ENCODE peak calls at places on chromosomes 3 and 15, in five cellular contexts. M is fibroblast of pulmonary artery, R is upper lobe of right lung, O is retinal pigment epithelial cell, U is breast epithelium. P is an unnamed sample.

GRCh38 chr3:120855665-120856437 is 52.2 kb upstream of the STXBP5L start:
- DNase-seq in M (peak), R (no peak), O (peak), U (no peak), P (no peak)

GRCh38 chr3:133563186-133563591 is 10.3 kb upstream of the CDV3 start:
- DNase-seq in M (peak), R (no peak), O (no peak), U (no peak), P (no peak)

GRCh38 chr3:142269777-142270176 is 44.4 kb upstream of the GK5 start:
- DNase-seq in M (no peak), R (no peak), O (no peak), U (no peak), P (no peak)

GRCh38 chr15:85361306-85361705 is 19.1 kb upstream of the AKAP13 start:
- DNase-seq in M (no peak), R (no peak), O (no peak), U (no peak), P (no peak)

GRCh38 chr3:6989608-6990291 is 128.8 kb downstream of the GRM7 start:
- DNase-seq in M (no peak), R (no peak), O (no peak), U (no peak), P (no peak)

GRCh38 chr3:174439621-174440349 is 419.3 kb upstream of the NAALADL2 start:
- DNase-seq in M (peak), R (no peak), O (peak), U (no peak), P (no peak)

GRCh38 chr3:195139091-195139875 is 131.7 kb downstream of the XXYLT1 start:
- DNase-seq in M (no peak), R (no peak), O (no peak), U (no peak), P (no peak)

GRCh38 chr3:65996605-65997004 is 42.1 kb downstream of the MAGI1 start:
- DNase-seq in M (peak), R (peak), O (no peak), U (no peak), P (no peak)

GRCh38 chr3:51819709-51820406 is 40.8 kb upstream of the IQCF6 start:
- DNase-seq in M (no peak), R (no peak), O (no peak), U (no peak), P (no peak)

GRCh38 chr3:188905991-188906635 is 265.7 kb upstream of the TPRG1 start:
- DNase-seq in M (no peak), R (no peak), O (no peak), U (no peak), P (no peak)

GRCh38 chr3:42906085-42906904 is at the start of gene ZNF662:
- DNase-seq in M (peak), R (peak), O (no peak), U (peak), P (no peak)

GRCh38 chr3:36954452-36955134 is 9.7 kb upstream of the TRANK1 start:
- DNase-seq in M (no peak), R (no peak), O (no peak), U (no peak), P (no peak)

GRCh38 chr3:7913283-7913682 is 588.3 kb upstream of the LMCD1 start:
- DNase-seq in M (no peak), R (no peak), O (no peak), U (no peak), P (no peak)

GRCh38 chr3:107612581-107613182 is 89.9 kb downstream of the BBX start:
- DNase-seq in M (no peak), R (no peak), O (no peak), U (no peak), P (no peak)

GRCh38 chr3:150408232-150409124 is at the start of gene TSC22D2:
- DNase-seq in M (peak), R (peak), O (peak), U (peak), P (peak)

GRCh38 chr3:98906230-98906629 is 4.7 kb upstream of the DCBLD2 start:
- DNase-seq in M (peak), R (no peak), O (no peak), U (no peak), P (no peak)

GRCh38 chr3:50825841-50826240 is 151.1 kb downstream of the DOCK3 start:
- DNase-seq in M (no peak), R (no peak), O (peak), U (no peak), P (no peak)

GRCh38 chr15:40957581-40958051 is 4.3 kb downstream of the CHAC1 start:
- DNase-seq in M (no peak), R (no peak), O (no peak), U (peak), P (no peak)

GRCh38 chr15:63380828-63381282 is 791 bp downstream of the CA12 start:
- DNase-seq in M (no peak), R (no peak), O (no peak), U (no peak), P (no peak)

GRCh38 chr3:18344306-18345014 is 80.7 kb downstream of the SATB1 start:
- DNase-seq in M (no peak), R (no peak), O (no peak), U (no peak), P (no peak)

GRCh38 chr3:121988146-121988545 is 33.9 kb downstream of the ILDR1 start:
- DNase-seq in M (no peak), R (no peak), O (no peak), U (no peak), P (no peak)

GRCh38 chr3:8619548-8619947 is 25.1 kb downstream of the SSUH2 start:
- DNase-seq in M (peak), R (no peak), O (no peak), U (no peak), P (no peak)

GRCh38 chr3:49700453-49701128 is 11.2 kb downstream of the RNF123 start:
- DNase-seq in M (no peak), R (no peak), O (no peak), U (no peak), P (no peak)
- TF ChIP-seq CTCF in M (no peak), R (no peak), O (peak), U (no peak), P (no peak)

DNA sequence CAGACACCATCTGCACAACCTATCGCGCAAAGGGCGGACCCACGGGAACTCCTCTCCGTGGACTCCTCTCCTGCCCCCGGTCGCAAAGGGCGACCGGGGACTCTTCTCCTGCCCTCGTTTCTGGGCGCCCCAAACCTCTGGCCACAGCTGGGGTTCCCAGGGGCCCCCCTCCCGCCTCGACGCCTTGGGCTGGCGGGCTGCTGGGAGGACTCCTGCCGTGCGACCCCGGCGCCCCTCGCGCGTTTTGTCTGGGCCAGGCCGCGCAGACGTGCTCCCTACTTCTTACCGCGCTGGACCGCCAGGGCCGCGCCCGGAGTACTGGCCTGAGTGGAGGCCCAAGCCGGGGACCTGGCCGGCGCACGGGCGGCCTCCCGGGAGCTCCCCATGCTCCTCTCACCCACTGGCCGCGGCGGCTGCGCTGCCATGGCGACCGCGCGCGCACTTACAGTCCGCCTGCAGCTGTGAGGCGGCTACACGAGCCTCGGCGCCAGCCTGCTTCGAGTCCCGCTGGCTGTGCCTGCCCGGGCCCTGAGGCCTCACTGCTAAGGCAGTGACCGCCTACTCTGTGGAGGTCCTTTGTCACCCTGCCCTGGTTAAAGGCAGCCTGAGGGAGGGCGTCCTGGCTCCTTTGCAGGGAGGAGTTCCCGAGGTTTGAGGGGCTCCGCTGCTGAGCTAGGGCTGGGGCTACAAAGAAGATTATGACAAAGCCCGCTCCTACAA is 386 bp upstream of the LRRIQ4 start:
- DNase-seq in M (peak), R (peak), O (no peak), U (peak), P (peak)
- TF ChIP-seq CTCF in M (no peak), R (no peak), O (no peak), U (no peak), P (no peak)

GRCh38 chr3:80785475-80785874 is 976.0 kb downstream of the GBE1 start:
- DNase-seq in M (peak), R (no peak), O (no peak), U (no peak), P (no peak)
- TF ChIP-seq CTCF in M (no peak), R (no peak), O (peak), U (no peak), P (no peak)

GRCh38 chr3:114411811-114412803 is 118.3 kb downstream of the TIGIT start:
- DNase-seq in M (peak), R (no peak), O (peak), U (no peak), P (no peak)
- TF ChIP-seq CTCF in M (no peak), R (no peak), O (peak), U (no peak), P (no peak)

GRCh38 chr3:114452176-114452744 is 158.4 kb downstream of the TIGIT start:
- DNase-seq in M (no peak), R (no peak), O (no peak), U (no peak), P (no peak)

GRCh38 chr3:114455432-114455831 is 161.6 kb downstream of the TIGIT start:
- DNase-seq in M (no peak), R (no peak), O (no peak), U (no peak), P (no peak)

GRCh38 chr3:114456742-114457141 is 162.9 kb downstream of the TIGIT start:
- DNase-seq in M (no peak), R (no peak), O (no peak), U (no peak), P (no peak)

GRCh38 chr3:114453296-114453888 is 159.6 kb downstream of the TIGIT start:
- DNase-seq in M (no peak), R (no peak), O (no peak), U (no peak), P (no peak)

DNA sequence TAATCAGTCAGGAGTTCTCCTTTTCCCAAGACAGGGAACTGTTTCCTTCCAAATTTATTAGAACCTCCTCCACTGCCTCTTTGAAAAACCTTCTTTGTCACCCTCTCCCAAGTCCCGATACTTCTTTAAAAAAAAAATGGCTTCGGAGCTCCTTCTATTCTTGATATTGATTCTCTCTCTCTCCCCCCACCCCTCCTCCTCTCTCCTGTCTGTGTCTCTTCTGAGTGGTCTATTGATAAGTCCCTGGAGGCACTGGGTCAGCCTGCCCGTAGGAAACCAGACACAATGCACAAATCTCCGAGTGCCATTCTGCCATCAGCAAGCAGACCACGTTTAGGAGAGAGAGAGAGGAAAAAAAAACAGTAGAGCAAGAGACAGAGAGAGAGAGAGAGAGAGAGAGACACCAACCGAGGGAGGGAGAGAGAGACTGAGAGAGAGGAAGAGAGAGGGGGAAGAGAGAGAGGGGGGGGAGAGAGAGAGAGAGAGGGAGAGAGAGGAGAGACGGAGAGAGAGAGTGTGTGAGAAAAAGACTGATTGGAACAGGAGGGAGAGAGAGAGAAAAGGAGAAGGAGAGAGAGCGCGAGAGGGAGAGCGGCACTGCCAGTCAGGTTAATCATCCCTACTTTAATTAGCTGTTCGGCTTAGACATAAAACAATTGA is 160.9 kb downstream of the TIGIT start:
- DNase-seq in M (peak), R (no peak), O (no peak), U (no peak), P (no peak)
- TF ChIP-seq CTCF in M (no peak), R (peak), O (no peak), U (peak), P (no peak)

GRCh38 chr15:70355275-70355795 is 257.6 kb upstream of the TLE3 start:
- DNase-seq in M (no peak), R (peak), O (no peak), U (no peak), P (no peak)
- TF ChIP-seq CTCF in M (peak), R (no peak), O (peak), U (no peak), P (no peak)

GRCh38 chr15:65963911-65964482 is 94.7 kb downstream of the RAB11A start:
- DNase-seq in M (no peak), R (no peak), O (no peak), U (no peak), P (no peak)

GRCh38 chr15:65960586-65960985 is 91.3 kb downstream of the RAB11A start:
- DNase-seq in M (no peak), R (no peak), O (no peak), U (no peak), P (no peak)

GRCh38 chr15:65964792-65965433 is 95.6 kb downstream of the RAB11A start:
- DNase-seq in M (no peak), R (no peak), O (no peak), U (no peak), P (no peak)

GRCh38 chr15:65963358-65963757 is 94.1 kb downstream of the RAB11A start:
- DNase-seq in M (no peak), R (no peak), O (no peak), U (no peak), P (no peak)

DNA sequence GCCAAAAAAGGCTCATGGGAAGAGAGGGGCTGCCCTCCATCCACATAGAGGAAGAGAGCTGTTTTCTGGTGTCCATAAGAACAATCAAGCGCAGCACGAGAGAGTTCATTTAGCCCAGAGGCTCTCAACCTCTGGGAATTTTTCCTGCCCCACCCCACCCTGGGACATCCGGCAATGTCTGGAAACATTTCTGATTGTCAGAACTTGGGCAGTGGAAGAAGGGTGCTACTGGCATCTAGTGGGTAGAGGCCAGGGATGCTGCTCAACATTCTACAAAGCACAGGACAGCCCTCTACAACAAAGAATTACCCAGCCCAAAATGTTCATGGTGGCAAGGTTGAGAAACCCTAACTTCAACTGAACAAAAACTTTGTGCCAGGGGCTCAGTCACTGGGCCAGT is 92.9 kb downstream of the RAB11A start:
- DNase-seq in M (peak), R (no peak), O (no peak), U (no peak), P (no peak)
- TF ChIP-seq CTCF in M (no peak), R (no peak), O (peak), U (no peak), P (no peak)

GRCh38 chr15:51130344-51130743 is 35.6 kb upstream of the TNFAIP8L3 start:
- DNase-seq in M (no peak), R (no peak), O (no peak), U (no peak), P (no peak)

GRCh38 chr15:51134416-51135199 is 39.9 kb upstream of the TNFAIP8L3 start:
- DNase-seq in M (peak), R (no peak), O (no peak), U (no peak), P (no peak)

GRCh38 chr15:51133140-51133630 is 38.5 kb upstream of the TNFAIP8L3 start:
- DNase-seq in M (no peak), R (no peak), O (no peak), U (no peak), P (no peak)

GRCh38 chr15:51131596-51132290 is 37.0 kb upstream of the TNFAIP8L3 start:
- DNase-seq in M (peak), R (no peak), O (no peak), U (no peak), P (no peak)

GRCh38 chr15:51132384-51133139 is 37.9 kb upstream of the TNFAIP8L3 start:
- DNase-seq in M (peak), R (no peak), O (peak), U (no peak), P (no peak)
- TF ChIP-seq CTCF in M (no peak), R (peak), O (peak), U (peak), P (peak)

GRCh38 chr3:123137001-123137400 is 64.7 kb upstream of the SEC22A start:
- DNase-seq in M (no peak), R (no peak), O (no peak), U (no peak), P (no peak)

GRCh38 chr3:123134671-123135070 is 67.1 kb upstream of the SEC22A start:
- DNase-seq in M (no peak), R (no peak), O (no peak), U (no peak), P (no peak)

GRCh38 chr3:123140591-123140990 is 61.2 kb upstream of the SEC22A start:
- DNase-seq in M (no peak), R (peak), O (no peak), U (no peak), P (no peak)

GRCh38 chr3:123141276-123141675 is 60.5 kb upstream of the SEC22A start:
- DNase-seq in M (no peak), R (peak), O (no peak), U (no peak), P (no peak)

DNA sequence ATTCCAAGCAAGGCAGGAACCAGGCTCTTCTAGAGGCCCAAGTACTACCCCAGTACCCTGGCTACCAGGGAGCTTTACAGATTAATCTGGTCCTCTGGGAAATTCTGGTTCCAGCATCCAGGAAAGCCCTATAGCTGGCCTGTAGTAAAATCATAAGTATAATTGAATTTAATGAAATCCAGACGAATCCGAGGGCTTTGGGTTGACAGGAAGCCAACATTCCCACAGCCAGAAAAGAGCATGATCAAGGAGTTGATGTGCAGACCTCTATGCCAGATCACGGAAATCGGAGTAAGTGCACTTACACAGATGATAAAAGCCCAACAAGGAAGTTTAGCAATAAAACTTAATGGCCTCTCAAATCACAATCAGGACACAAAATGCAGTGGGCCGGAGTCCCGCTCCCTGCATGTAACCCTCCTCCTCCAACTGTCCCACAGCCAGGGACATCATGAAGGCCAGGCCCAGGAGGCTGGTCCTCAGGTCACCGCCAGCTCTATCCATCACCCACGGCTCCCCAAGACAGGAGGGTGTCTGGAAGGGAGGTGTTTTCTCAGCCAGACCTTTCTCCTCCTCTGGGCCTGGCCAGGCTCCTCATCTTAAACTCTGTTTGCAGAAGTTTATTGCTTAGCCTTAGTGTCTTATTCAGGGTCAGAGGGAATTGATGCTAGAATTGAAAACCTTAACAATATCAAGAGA is 62.8 kb upstream of the SEC22A start:
- DNase-seq in M (no peak), R (peak), O (no peak), U (no peak), P (no peak)
- TF ChIP-seq CTCF in M (no peak), R (no peak), O (no peak), U (no peak), P (no peak)

DNA sequence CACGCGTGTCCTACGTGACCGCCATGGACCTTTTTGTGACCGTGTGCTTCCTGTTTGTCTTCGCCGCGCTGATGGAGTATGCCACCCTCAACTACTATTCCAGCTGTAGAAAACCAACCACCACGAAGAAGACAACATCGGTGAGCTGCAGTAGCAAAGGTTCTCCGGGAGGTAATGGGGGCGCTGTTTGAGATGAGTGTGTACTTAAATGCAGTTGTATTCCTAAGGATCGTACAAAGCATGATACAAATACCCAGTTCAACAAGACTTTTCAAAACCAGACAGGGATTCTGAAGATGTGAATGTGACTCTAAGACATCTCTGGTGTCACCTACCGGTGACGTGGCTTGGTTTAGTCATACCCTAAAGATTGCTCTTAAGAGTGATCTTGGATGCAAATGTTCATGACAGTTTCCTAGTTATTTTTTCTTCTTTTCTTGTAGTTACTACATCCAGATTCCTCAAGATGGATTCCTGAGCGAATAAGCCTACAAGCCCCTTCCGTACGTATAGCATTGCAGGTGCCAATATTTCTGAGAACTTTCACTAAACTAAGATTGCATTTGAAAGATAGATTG is 556.6 kb downstream of the GABRG3 start:
- DNase-seq in M (no peak), R (no peak), O (no peak), U (no peak), P (no peak)
- TF ChIP-seq CTCF in M (no peak), R (no peak), O (no peak), U (no peak), P (no peak)